ENCODE peak calls at places on chromosomes 7 and 10, in eight cellular contexts. I is IMR-90, P is right cardiac atrium, V is psoas muscle, H is ascending aorta, D is heart left ventricle, O is fibroblast of lung, T is Caco-2. S is an unnamed sample.

GRCh38 chr7:80087051-80087767 is 47.4 kb upstream of the GNAI1 start:
- DNase-seq in I (peak; percentile 82), P (no peak), V (no peak), H (no peak), D (no peak), O (peak; percentile 82), T (no peak), S (no peak)

GRCh38 chr7:133619491-133619890 is 366.6 kb downstream of the EXOC4 start:
- DNase-seq in I (no peak), P (no peak), V (no peak), H (no peak), D (no peak), O (no peak), T (no peak), S (no peak)

GRCh38 chr7:38796636-38797501 is 112.1 kb downstream of the VPS41 start:
- DNase-seq in I (peak; percentile 67), P (peak; percentile 40), V (peak; percentile 18), H (no peak), D (no peak), O (peak; percentile 76), T (peak; percentile 68), S (no peak)

GRCh38 chr10:109976657-109977056 is 31.1 kb upstream of the ADD3 start:
- DNase-seq in I (no peak), P (no peak), V (no peak), H (no peak), D (no peak), O (no peak), T (no peak), S (no peak)

GRCh38 chr10:70970830-70971229 is 82.5 kb upstream of the PCBD1 start:
- DNase-seq in I (peak; percentile 23), P (no peak), V (no peak), H (no peak), D (no peak), O (peak; percentile 7), T (no peak), S (peak; percentile 66)

GRCh38 chr7:128912281-128912680 is 1.8 kb upstream of the KCP start:
- DNase-seq in I (no peak), P (no peak), V (no peak), H (no peak), D (no peak), O (no peak), T (no peak), S (no peak)

GRCh38 chr10:45198596-45199379 is 116.6 kb downstream of the OR13A1 start:
- DNase-seq in I (no peak), P (no peak), V (no peak), H (no peak), D (no peak), O (no peak), T (no peak), S (no peak)

GRCh38 chr7:48337012-48337621 is 165.9 kb downstream of the ABCA13 start:
- DNase-seq in I (peak; percentile 8), P (no peak), V (no peak), H (no peak), D (no peak), O (peak; percentile 35), T (peak; percentile 33), S (peak; percentile 43)

GRCh38 chr10:1048732-1049424 is at the start of gene IDI1:
- DNase-seq in I (peak; percentile 98), P (peak; percentile 98), V (peak; percentile 97), H (peak; percentile 91), D (peak; percentile 99), O (peak; percentile 99), T (peak; percentile 100), S (peak; percentile 91)

GRCh38 chr7:45088821-45089313 is at the start of gene NACAD:
- DNase-seq in I (peak; percentile 18), P (peak; percentile 72), V (peak; percentile 48), H (no peak), D (peak; percentile 39), O (no peak), T (peak; percentile 32), S (no peak)

GRCh38 chr7:45092100-45092930 is 3.5 kb upstream of the NACAD start:
- DNase-seq in I (peak; percentile 52), P (no peak), V (no peak), H (no peak), D (no peak), O (peak; percentile 8), T (no peak), S (no peak)

GRCh38 chr7:45088146-45088701 is 545 bp downstream of the NACAD start:
- DNase-seq in I (no peak), P (no peak), V (no peak), H (no peak), D (no peak), O (no peak), T (no peak), S (no peak)

GRCh38 chr7:45089314-45089891 is 634 bp upstream of the NACAD start:
- DNase-seq in I (peak; percentile 48), P (peak; percentile 64), V (peak; percentile 55), H (no peak), D (peak; percentile 38), O (peak; percentile 50), T (peak; percentile 79), S (peak; percentile 75)

DNA sequence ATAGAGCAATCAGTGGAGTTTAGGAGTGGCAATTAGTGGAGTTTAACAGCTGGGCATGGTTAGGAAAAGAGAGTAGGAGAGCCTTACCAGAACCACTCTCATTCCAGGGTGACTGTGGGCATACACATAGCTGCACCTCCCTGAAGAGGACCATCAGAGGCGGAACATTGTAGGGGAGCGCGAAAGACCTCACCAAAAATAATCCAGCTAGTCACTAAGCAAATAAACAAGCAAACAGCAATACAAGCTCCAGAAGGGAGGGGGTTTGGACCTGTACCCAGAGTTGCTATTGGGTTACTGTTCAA is 4.1 kb upstream of the NACAD start:
- DNase-seq in I (no peak), P (no peak), V (no peak), H (no peak), D (no peak), O (no peak), T (no peak), S (no peak)
- H3K4me1 ChIP-seq in I (peaks cover 4% of the 10 kb centered on the region), P (no peaks in the 10 kb centered on the region), V (no peaks in the 10 kb centered on the region), H (peaks cover 3% of the 10 kb centered on the region), D (no peaks in the 10 kb centered on the region), O (no peaks in the 10 kb centered on the region), T (no peaks in the 10 kb centered on the region), S (peaks cover 5% of the 10 kb centered on the region)

DNA sequence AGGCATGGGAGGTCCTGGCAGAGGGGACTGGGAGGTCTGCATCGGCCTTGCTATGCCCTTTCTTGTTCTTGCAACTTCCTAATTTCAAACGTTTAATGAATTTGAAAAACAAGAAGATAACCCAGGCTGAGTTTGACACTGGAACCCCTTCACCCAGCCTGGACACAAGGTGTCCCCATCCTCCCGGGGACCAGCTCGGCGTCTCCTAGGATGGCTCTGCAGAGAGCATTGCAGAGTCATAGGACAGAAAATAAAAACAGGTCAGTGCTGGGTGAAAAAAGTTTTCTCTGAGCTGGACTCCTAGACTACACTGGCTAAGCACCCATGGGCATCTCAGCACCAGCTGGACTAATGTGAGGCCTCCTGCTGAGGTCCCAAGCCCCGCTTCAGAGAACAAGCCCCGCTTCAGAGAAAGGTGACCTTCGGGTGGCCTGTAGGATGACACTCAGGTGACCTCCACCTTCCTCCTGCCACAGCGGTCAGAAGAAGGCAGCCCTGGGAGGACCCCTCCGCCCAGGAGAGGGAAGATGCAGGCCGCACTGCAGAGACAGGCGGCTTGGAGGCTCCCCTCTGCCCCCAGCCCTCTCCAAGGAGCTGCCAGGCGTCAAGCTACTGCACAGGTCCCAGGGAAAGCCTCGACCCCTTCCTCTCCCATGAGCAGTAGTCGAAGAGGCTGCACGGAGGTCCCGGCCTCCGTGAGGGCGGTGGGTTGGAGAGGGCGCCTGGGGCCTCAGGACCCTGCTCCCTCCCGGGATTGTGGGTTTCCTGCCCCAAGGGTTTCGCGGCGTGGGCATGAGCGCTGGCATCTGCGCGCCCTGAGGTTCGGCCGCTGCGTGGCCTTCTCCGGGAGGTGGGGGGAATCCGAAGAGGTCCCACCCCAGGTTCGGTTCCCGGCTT is 9.2 kb upstream of the UNCX start:
- DNase-seq in I (no peak), P (no peak), V (no peak), H (no peak), D (no peak), O (no peak), T (peak; percentile 37), S (no peak)
- H3K4me1 ChIP-seq in I (peaks cover 2% of the 10 kb centered on the region), P (no peaks in the 10 kb centered on the region), V (no peaks in the 10 kb centered on the region), H (no peaks in the 10 kb centered on the region), D (peaks cover 9% of the 10 kb centered on the region), O (no peaks in the 10 kb centered on the region), T (no peaks in the 10 kb centered on the region), S (peaks cover 8% of the 10 kb centered on the region)

GRCh38 chr10:11255156-11255555 is 237.5 kb downstream of the CELF2 start:
- DNase-seq in I (no peak), P (no peak), V (no peak), H (no peak), D (no peak), O (no peak), T (no peak), S (no peak)

GRCh38 chr10:11250304-11250703 is 232.6 kb downstream of the CELF2 start:
- DNase-seq in I (no peak), P (no peak), V (no peak), H (no peak), D (no peak), O (no peak), T (no peak), S (no peak)

GRCh38 chr10:11256896-11257295 is 239.2 kb downstream of the CELF2 start:
- DNase-seq in I (no peak), P (no peak), V (no peak), H (no peak), D (no peak), O (no peak), T (no peak), S (no peak)

GRCh38 chr10:11255796-11256444 is 238.2 kb downstream of the CELF2 start:
- DNase-seq in I (no peak), P (no peak), V (peak; percentile 55), H (no peak), D (peak; percentile 50), O (no peak), T (no peak), S (no peak)

GRCh38 chr10:11253397-11254002 is 235.8 kb downstream of the CELF2 start:
- DNase-seq in I (no peak), P (no peak), V (no peak), H (no peak), D (no peak), O (no peak), T (no peak), S (no peak)
- H3K4me1 ChIP-seq in I (no peaks in the 10 kb centered on the region), P (peaks cover 6% of the 10 kb centered on the region), V (no peaks in the 10 kb centered on the region), H (no peaks in the 10 kb centered on the region), D (peaks cover 40% of the 10 kb centered on the region), O (no peaks in the 10 kb centered on the region), T (no peaks in the 10 kb centered on the region), S (peaks cover 2% of the 10 kb centered on the region)

DNA sequence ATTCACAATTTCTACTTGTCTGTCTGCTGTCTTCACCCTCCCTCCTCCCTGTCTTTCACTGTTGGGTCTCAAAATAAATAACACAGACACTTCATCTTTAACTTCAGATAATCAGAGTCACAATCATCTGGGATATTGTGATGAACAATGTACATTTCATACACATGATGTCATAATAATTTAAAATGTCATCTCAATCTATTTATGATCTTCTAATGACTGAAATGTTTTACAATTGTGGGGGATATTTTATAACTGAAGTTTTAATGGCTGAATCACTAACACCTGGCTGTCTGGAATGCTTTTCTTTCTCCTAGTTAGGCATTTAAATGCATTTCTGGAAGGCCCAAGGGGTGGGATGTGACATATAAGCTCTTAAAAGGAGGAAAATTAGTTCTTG is 859.8 kb downstream of the LRMDA start:
- DNase-seq in I (no peak), P (no peak), V (no peak), H (no peak), D (no peak), O (no peak), T (no peak), S (no peak)
- H3K4me1 ChIP-seq in I (peaks cover 5% of the 10 kb centered on the region), P (no peaks in the 10 kb centered on the region), V (no peaks in the 10 kb centered on the region), H (peaks cover 6% of the 10 kb centered on the region), D (no peaks in the 10 kb centered on the region), O (peaks cover 2% of the 10 kb centered on the region), T (no peaks in the 10 kb centered on the region), S (no peaks in the 10 kb centered on the region)